ENCODE peak calls at places on chromosomes 16 and 17, in seven cellular contexts. One of them, this sample, is unnamed.

GRCh38 chr17:81910840-81911276 is 341 bp downstream of the PCYT2 start:
- DNase-seq in IMR-90: no peak
- DNase-seq in PC-3: no peak
- DNase-seq in astrocyte: no peak
- DNase-seq in mammary epithelial cell: no peak
- DNase-seq in OCI-LY7: no peak
- DNase-seq in hepatocyte: peak; percentile 54
- DNase-seq in this sample: peak; percentile 51

GRCh38 chr17:82400830-82401229 is 17.3 kb upstream of the HEXD start:
- DNase-seq in hepatocyte: no peak
- DNase-seq in astrocyte: no peak
- DNase-seq in PC-3: no peak
- DNase-seq in mammary epithelial cell: no peak
- DNase-seq in IMR-90: no peak
- DNase-seq in OCI-LY7: peak; percentile 49
- DNase-seq in this sample: no peak

GRCh38 chr17:16887523-16888095 is 84.3 kb downstream of the TNFRSF13B start:
- DNase-seq in hepatocyte: no peak
- DNase-seq in mammary epithelial cell: no peak
- DNase-seq in astrocyte: no peak
- DNase-seq in PC-3: no peak
- DNase-seq in OCI-LY7: no peak
- DNase-seq in IMR-90: no peak
- DNase-seq in this sample: no peak

GRCh38 chr17:57989011-57989345 is 924 bp upstream of the VEZF1 start:
- DNase-seq in IMR-90: peak; percentile 50
- DNase-seq in hepatocyte: peak; percentile 68
- DNase-seq in PC-3: peak; percentile 46
- DNase-seq in astrocyte: peak; percentile 20
- DNase-seq in mammary epithelial cell: no peak
- DNase-seq in OCI-LY7: no peak
- DNase-seq in this sample: peak; percentile 34

GRCh38 chr16:31700530-31701388 is 172.8 kb upstream of the ZNF267 start:
- DNase-seq in PC-3: no peak
- DNase-seq in hepatocyte: peak; percentile 93
- DNase-seq in astrocyte: peak; percentile 49
- DNase-seq in IMR-90: peak; percentile 49
- DNase-seq in mammary epithelial cell: peak; percentile 86
- DNase-seq in OCI-LY7: peak; percentile 92
- DNase-seq in this sample: peak; percentile 91

GRCh38 chr17:77888242-77889134 is 70.0 kb upstream of the TNRC6C start:
- DNase-seq in OCI-LY7: no peak
- DNase-seq in mammary epithelial cell: no peak
- DNase-seq in astrocyte: peak; percentile 6
- DNase-seq in PC-3: no peak
- DNase-seq in hepatocyte: no peak
- DNase-seq in IMR-90: peak; percentile 4
- DNase-seq in this sample: no peak

GRCh38 chr17:5832886-5833285 is 237.3 kb upstream of the WSCD1 start:
- DNase-seq in hepatocyte: no peak
- DNase-seq in astrocyte: peak; percentile 78
- DNase-seq in OCI-LY7: peak; percentile 43
- DNase-seq in IMR-90: peak; percentile 83
- DNase-seq in PC-3: peak; percentile 83
- DNase-seq in mammary epithelial cell: peak; percentile 84
- DNase-seq in this sample: peak; percentile 16

GRCh38 chr17:34579979-34580684 is 750 bp downstream of the TMEM132E start:
- DNase-seq in PC-3: no peak
- DNase-seq in IMR-90: no peak
- DNase-seq in mammary epithelial cell: peak; percentile 3
- DNase-seq in hepatocyte: peak; percentile 37
- DNase-seq in OCI-LY7: no peak
- DNase-seq in astrocyte: no peak
- DNase-seq in this sample: peak; percentile 75

GRCh38 chr17:12388206-12388605 is 277.5 kb upstream of the MYOCD start:
- DNase-seq in OCI-LY7: no peak
- DNase-seq in IMR-90: peak; percentile 91
- DNase-seq in mammary epithelial cell: no peak
- DNase-seq in hepatocyte: peak; percentile 32
- DNase-seq in PC-3: no peak
- DNase-seq in astrocyte: peak; percentile 31
- DNase-seq in this sample: no peak

GRCh38 chr17:43556292-43556691 is 10.2 kb upstream of the ETV4 start:
- DNase-seq in PC-3: peak; percentile 87
- DNase-seq in astrocyte: no peak
- DNase-seq in OCI-LY7: no peak
- DNase-seq in mammary epithelial cell: peak; percentile 77
- DNase-seq in hepatocyte: peak; percentile 49
- DNase-seq in IMR-90: peak; percentile 29
- DNase-seq in this sample: no peak

GRCh38 chr17:15648384-15648783 is 28.9 kb upstream of the FBXW10B start:
- DNase-seq in hepatocyte: no peak
- DNase-seq in mammary epithelial cell: no peak
- DNase-seq in astrocyte: no peak
- DNase-seq in PC-3: no peak
- DNase-seq in IMR-90: no peak
- DNase-seq in OCI-LY7: no peak
- DNase-seq in this sample: no peak

GRCh38 chr17:2003525-2003924 is 21.6 kb downstream of the RTN4RL1 start:
- DNase-seq in astrocyte: no peak
- DNase-seq in PC-3: no peak
- DNase-seq in OCI-LY7: no peak
- DNase-seq in IMR-90: no peak
- DNase-seq in hepatocyte: no peak
- DNase-seq in mammary epithelial cell: no peak
- DNase-seq in this sample: no peak

GRCh38 chr17:52027620-52028019 is 130.9 kb downstream of the CA10 start:
- DNase-seq in PC-3: peak; percentile 81
- DNase-seq in astrocyte: peak; percentile 71
- DNase-seq in OCI-LY7: no peak
- DNase-seq in mammary epithelial cell: peak; percentile 73
- DNase-seq in hepatocyte: peak; percentile 23
- DNase-seq in IMR-90: no peak
- DNase-seq in this sample: no peak

GRCh38 chr17:34178047-34178446 is 77.0 kb upstream of the CCL2 start:
- DNase-seq in mammary epithelial cell: no peak
- DNase-seq in hepatocyte: no peak
- DNase-seq in IMR-90: peak; percentile 21
- DNase-seq in PC-3: no peak
- DNase-seq in OCI-LY7: no peak
- DNase-seq in astrocyte: peak; percentile 10
- DNase-seq in this sample: peak; percentile 52

GRCh38 chr16:56022818-56023217 is 147.6 kb upstream of the CES5A start:
- DNase-seq in OCI-LY7: no peak
- DNase-seq in astrocyte: no peak
- DNase-seq in mammary epithelial cell: no peak
- DNase-seq in hepatocyte: no peak
- DNase-seq in PC-3: no peak
- DNase-seq in IMR-90: no peak
- DNase-seq in this sample: no peak

GRCh38 chr16:78460428-78460827 is 361.0 kb downstream of the WWOX start:
- DNase-seq in hepatocyte: peak; percentile 26
- DNase-seq in PC-3: peak; percentile 42
- DNase-seq in astrocyte: no peak
- DNase-seq in OCI-LY7: no peak
- DNase-seq in IMR-90: no peak
- DNase-seq in mammary epithelial cell: no peak
- DNase-seq in this sample: no peak

GRCh38 chr17:40311575-40311974 is 2.6 kb downstream of the RARA start:
- DNase-seq in mammary epithelial cell: peak; percentile 51
- DNase-seq in hepatocyte: no peak
- DNase-seq in astrocyte: no peak
- DNase-seq in PC-3: peak; percentile 70
- DNase-seq in OCI-LY7: no peak
- DNase-seq in IMR-90: no peak
- DNase-seq in this sample: no peak

GRCh38 chr16:50696575-50697420 is 3.4 kb downstream of the NOD2 start:
- DNase-seq in astrocyte: peak; percentile 26
- DNase-seq in hepatocyte: peak; percentile 67
- DNase-seq in OCI-LY7: no peak
- DNase-seq in IMR-90: peak; percentile 26
- DNase-seq in mammary epithelial cell: peak; percentile 98
- DNase-seq in PC-3: peak; percentile 42
- DNase-seq in this sample: no peak

GRCh38 chr16:67445913-67446907 is 15.3 kb downstream of the HSD11B2 start:
- DNase-seq in PC-3: no peak
- DNase-seq in IMR-90: no peak
- DNase-seq in astrocyte: no peak
- DNase-seq in mammary epithelial cell: no peak
- DNase-seq in OCI-LY7: no peak
- DNase-seq in hepatocyte: peak; percentile 47
- DNase-seq in this sample: no peak

DNA sequence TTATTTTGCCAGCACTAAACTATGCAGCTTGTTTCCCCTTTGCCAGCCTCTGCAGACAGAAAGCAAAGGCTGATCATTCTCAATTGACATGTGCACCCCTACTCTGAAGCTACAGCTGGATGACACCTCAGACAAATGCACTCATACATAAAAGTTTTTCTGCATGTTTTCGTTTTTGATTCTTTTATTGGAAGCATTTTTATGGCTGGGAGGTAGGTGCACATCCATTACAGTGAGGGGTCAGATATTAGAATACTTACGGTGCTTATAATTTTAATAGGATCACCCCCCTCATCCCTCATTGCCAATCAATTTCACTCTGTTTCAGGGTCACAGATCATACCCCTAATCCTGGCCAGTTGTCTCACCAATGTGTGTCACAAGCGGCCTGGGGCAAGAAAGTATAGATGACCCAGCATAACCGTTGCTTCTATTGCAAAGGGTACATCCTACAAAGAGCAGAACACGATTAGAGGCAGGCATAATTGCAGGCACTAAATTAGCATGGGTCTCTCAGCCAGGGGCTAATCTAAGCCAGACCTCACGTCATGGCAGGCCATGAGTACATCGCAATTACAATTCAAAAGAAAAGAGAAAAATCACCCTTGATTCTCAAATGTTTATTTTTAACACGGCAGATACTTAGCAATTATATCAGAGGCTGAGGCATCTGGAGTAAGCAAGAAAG is 89.5 kb upstream of the SOX9 start:
- DNase-seq in OCI-LY7: no peak
- DNase-seq in hepatocyte: no peak
- DNase-seq in PC-3: no peak
- DNase-seq in astrocyte: no peak
- DNase-seq in IMR-90: no peak
- DNase-seq in mammary epithelial cell: no peak
- DNase-seq in this sample: no peak
- H2AFZ ChIP-seq in OCI-LY7: peak overlapping the region; percentile 10
- H2AFZ ChIP-seq in hepatocyte: peak overlapping the region; percentile 96
- H2AFZ ChIP-seq in PC-3: peak overlapping the region; percentile 73
- H2AFZ ChIP-seq in astrocyte: peak overlapping the region; percentile 81
- H2AFZ ChIP-seq in IMR-90: no peak overlapping the region
- H2AFZ ChIP-seq in mammary epithelial cell: no peak overlapping the region
- H2AFZ ChIP-seq in this sample: no peak overlapping the region

GRCh38 chr17:33124185-33124584 is 132.5 kb downstream of the SPACA3 start:
- DNase-seq in OCI-LY7: no peak
- DNase-seq in IMR-90: no peak
- DNase-seq in astrocyte: no peak
- DNase-seq in PC-3: no peak
- DNase-seq in hepatocyte: no peak
- DNase-seq in mammary epithelial cell: no peak
- DNase-seq in this sample: no peak

GRCh38 chr17:33126086-33126485 is 134.4 kb downstream of the SPACA3 start:
- DNase-seq in astrocyte: no peak
- DNase-seq in PC-3: no peak
- DNase-seq in IMR-90: no peak
- DNase-seq in mammary epithelial cell: no peak
- DNase-seq in hepatocyte: no peak
- DNase-seq in OCI-LY7: no peak
- DNase-seq in this sample: no peak

GRCh38 chr17:33124871-33125551 is 133.4 kb downstream of the SPACA3 start:
- DNase-seq in hepatocyte: no peak
- DNase-seq in PC-3: peak; percentile 52
- DNase-seq in mammary epithelial cell: no peak
- DNase-seq in IMR-90: no peak
- DNase-seq in OCI-LY7: no peak
- DNase-seq in astrocyte: peak; percentile 10
- DNase-seq in this sample: no peak

GRCh38 chr17:33127706-33128105 is 136.1 kb downstream of the SPACA3 start:
- DNase-seq in hepatocyte: no peak
- DNase-seq in mammary epithelial cell: peak; percentile 92
- DNase-seq in OCI-LY7: no peak
- DNase-seq in astrocyte: peak; percentile 35
- DNase-seq in PC-3: peak; percentile 71
- DNase-seq in IMR-90: no peak
- DNase-seq in this sample: no peak

GRCh38 chr17:33125552-33125950 is 133.9 kb downstream of the SPACA3 start:
- DNase-seq in IMR-90: no peak
- DNase-seq in OCI-LY7: no peak
- DNase-seq in hepatocyte: no peak
- DNase-seq in astrocyte: no peak
- DNase-seq in PC-3: no peak
- DNase-seq in mammary epithelial cell: no peak
- DNase-seq in this sample: no peak
- TF ChIP-seq CTCF in IMR-90: no peak
- TF ChIP-seq CTCF in OCI-LY7: no peak
- TF ChIP-seq CTCF in hepatocyte: no peak
- TF ChIP-seq CTCF in astrocyte: no peak
- TF ChIP-seq CTCF in PC-3: no peak
- TF ChIP-seq CTCF in mammary epithelial cell: no peak
- TF ChIP-seq CTCF in this sample: no peak

GRCh38 chr16:2009791-2010510 is at the start of gene ZNF598:
- DNase-seq in OCI-LY7: peak; percentile 92
- DNase-seq in PC-3: peak; percentile 83
- DNase-seq in IMR-90: peak; percentile 84
- DNase-seq in mammary epithelial cell: peak; percentile 85
- DNase-seq in hepatocyte: peak; percentile 96
- DNase-seq in astrocyte: peak; percentile 69
- DNase-seq in this sample: peak; percentile 96
- H2AFZ ChIP-seq in OCI-LY7: peak within 1 kb of the TSS; percentile 80
- H2AFZ ChIP-seq in PC-3: peak within 1 kb of the TSS; percentile 42
- H2AFZ ChIP-seq in IMR-90: peak within 1 kb of the TSS; percentile 97
- H2AFZ ChIP-seq in mammary epithelial cell: peak within 1 kb of the TSS; percentile 87
- H2AFZ ChIP-seq in hepatocyte: peak within 1 kb of the TSS; percentile 62
- H2AFZ ChIP-seq in astrocyte: peak within 1 kb of the TSS; percentile 84
- H2AFZ ChIP-seq in this sample: peak within 1 kb of the TSS; percentile 66

DNA sequence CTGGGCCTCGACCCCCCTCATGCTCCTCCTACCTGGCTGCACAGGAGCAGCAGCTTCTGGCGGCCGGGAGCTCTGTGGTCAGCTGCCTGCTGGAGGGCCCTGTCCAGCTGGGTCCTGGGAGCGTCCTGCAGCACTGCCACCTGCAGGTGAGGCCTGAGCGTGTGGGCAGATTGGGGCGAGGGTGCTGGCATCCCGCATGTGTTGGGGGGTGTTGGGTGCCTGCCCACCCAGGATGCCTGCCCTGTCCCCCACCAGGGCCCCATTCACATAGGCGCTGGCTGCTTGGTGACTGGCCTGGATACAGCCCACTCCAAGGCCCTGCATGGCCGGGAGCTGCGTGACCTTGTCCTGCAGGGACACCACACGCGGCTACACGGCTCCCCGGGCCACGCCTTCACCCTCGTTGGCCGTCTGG is 16.5 kb downstream of the FCSK start:
- DNase-seq in PC-3: peak; percentile 12
- DNase-seq in hepatocyte: peak; percentile 60
- DNase-seq in OCI-LY7: no peak
- DNase-seq in astrocyte: no peak
- DNase-seq in IMR-90: peak; percentile 10
- DNase-seq in mammary epithelial cell: no peak
- DNase-seq in this sample: peak; percentile 81
- TF ChIP-seq CTCF in PC-3: peak; percentile 50
- TF ChIP-seq CTCF in hepatocyte: peak; percentile 50
- TF ChIP-seq CTCF in OCI-LY7: peak; percentile 27
- TF ChIP-seq CTCF in astrocyte: no peak
- TF ChIP-seq CTCF in IMR-90: peak; percentile 36
- TF ChIP-seq CTCF in mammary epithelial cell: peak; percentile 46
- TF ChIP-seq CTCF in this sample: peak; percentile 64

GRCh38 chr16:4538386-4539235 is at the start of gene CDIP1:
- DNase-seq in mammary epithelial cell: peak; percentile 95
- DNase-seq in hepatocyte: peak; percentile 97
- DNase-seq in OCI-LY7: peak; percentile 97
- DNase-seq in astrocyte: peak; percentile 83
- DNase-seq in IMR-90: peak; percentile 91
- DNase-seq in PC-3: peak; percentile 86
- DNase-seq in this sample: peak; percentile 95
- H2AFZ ChIP-seq in mammary epithelial cell: peak within 1 kb of the TSS; percentile 85
- H2AFZ ChIP-seq in hepatocyte: peak within 1 kb of the TSS; percentile 56
- H2AFZ ChIP-seq in OCI-LY7: peak within 1 kb of the TSS; percentile 28
- H2AFZ ChIP-seq in astrocyte: peak within 1 kb of the TSS; percentile 98
- H2AFZ ChIP-seq in IMR-90: peak within 1 kb of the TSS; percentile 92
- H2AFZ ChIP-seq in PC-3: peak within 1 kb of the TSS; percentile 77
- H2AFZ ChIP-seq in this sample: peak within 1 kb of the TSS; percentile 77